ENCODE peak calls at places on chromosomes 11 and 22, in five cellular contexts. One of them, this sample, is unnamed.

GRCh38 chr22:26550498-26551033 is 38.3 kb upstream of the TFIP11 start:
- DNase-seq in activated T-cell treated with anti-CD3 and anti-CD28 coated beads for 48 hours: no peak
- DNase-seq in iris pigment epithelial cell: peak; percentile 65
- DNase-seq in CD4-positive, alpha-beta memory T cell: no peak
- DNase-seq in lower lobe of right lung: peak; percentile 75
- DNase-seq in this sample: no peak

GRCh38 chr22:20551805-20552449 is 44.5 kb downstream of the MED15 start:
- DNase-seq in activated T-cell treated with anti-CD3 and anti-CD28 coated beads for 48 hours: peak; percentile 58
- DNase-seq in iris pigment epithelial cell: no peak
- DNase-seq in CD4-positive, alpha-beta memory T cell: no peak
- DNase-seq in lower lobe of right lung: no peak
- DNase-seq in this sample: no peak

GRCh38 chr11:20360650-20361049 is 2.9 kb upstream of the HTATIP2 start:
- DNase-seq in activated T-cell treated with anti-CD3 and anti-CD28 coated beads for 48 hours: no peak
- DNase-seq in iris pigment epithelial cell: peak; percentile 63
- DNase-seq in CD4-positive, alpha-beta memory T cell: peak; percentile 52
- DNase-seq in lower lobe of right lung: no peak
- DNase-seq in this sample: peak; percentile 15

GRCh38 chr22:32754413-32755041 is 47.0 kb upstream of the TIMP3 start:
- DNase-seq in activated T-cell treated with anti-CD3 and anti-CD28 coated beads for 48 hours: no peak
- DNase-seq in iris pigment epithelial cell: peak; percentile 34
- DNase-seq in CD4-positive, alpha-beta memory T cell: no peak
- DNase-seq in lower lobe of right lung: no peak
- DNase-seq in this sample: no peak

GRCh38 chr11:27401280-27401679 is 38.3 kb upstream of the CCDC34 start:
- DNase-seq in activated T-cell treated with anti-CD3 and anti-CD28 coated beads for 48 hours: no peak
- DNase-seq in iris pigment epithelial cell: no peak
- DNase-seq in CD4-positive, alpha-beta memory T cell: no peak
- DNase-seq in lower lobe of right lung: no peak
- DNase-seq in this sample: no peak

GRCh38 chr22:33873186-33873585 is 47.1 kb downstream of the LARGE1 start:
- DNase-seq in activated T-cell treated with anti-CD3 and anti-CD28 coated beads for 48 hours: no peak
- DNase-seq in iris pigment epithelial cell: no peak
- DNase-seq in CD4-positive, alpha-beta memory T cell: no peak
- DNase-seq in lower lobe of right lung: no peak
- DNase-seq in this sample: no peak

GRCh38 chr11:76750746-76751145 is 32.4 kb upstream of the TSKU start:
- DNase-seq in activated T-cell treated with anti-CD3 and anti-CD28 coated beads for 48 hours: no peak
- DNase-seq in iris pigment epithelial cell: no peak
- DNase-seq in CD4-positive, alpha-beta memory T cell: no peak
- DNase-seq in lower lobe of right lung: no peak
- DNase-seq in this sample: no peak

GRCh38 chr11:832529-833113 is at the start of gene CD151:
- DNase-seq in activated T-cell treated with anti-CD3 and anti-CD28 coated beads for 48 hours: peak; percentile 59
- DNase-seq in iris pigment epithelial cell: peak; percentile 57
- DNase-seq in CD4-positive, alpha-beta memory T cell: no peak
- DNase-seq in lower lobe of right lung: no peak
- DNase-seq in this sample: peak; percentile 29

GRCh38 chr11:11410626-11411025 is 57.6 kb upstream of the CSNK2A3 start:
- DNase-seq in activated T-cell treated with anti-CD3 and anti-CD28 coated beads for 48 hours: no peak
- DNase-seq in iris pigment epithelial cell: no peak
- DNase-seq in CD4-positive, alpha-beta memory T cell: no peak
- DNase-seq in lower lobe of right lung: no peak
- DNase-seq in this sample: no peak

GRCh38 chr11:44493929-44494328 is 71.5 kb upstream of the CD82 start:
- DNase-seq in activated T-cell treated with anti-CD3 and anti-CD28 coated beads for 48 hours: no peak
- DNase-seq in iris pigment epithelial cell: no peak
- DNase-seq in CD4-positive, alpha-beta memory T cell: no peak
- DNase-seq in lower lobe of right lung: no peak
- DNase-seq in this sample: no peak

GRCh38 chr11:6455070-6455469 is 14.3 kb upstream of the HPX start:
- DNase-seq in activated T-cell treated with anti-CD3 and anti-CD28 coated beads for 48 hours: no peak
- DNase-seq in iris pigment epithelial cell: no peak
- DNase-seq in CD4-positive, alpha-beta memory T cell: no peak
- DNase-seq in lower lobe of right lung: no peak
- DNase-seq in this sample: no peak

GRCh38 chr11:104813532-104813931 is 84.7 kb downstream of the CASP12 start:
- DNase-seq in activated T-cell treated with anti-CD3 and anti-CD28 coated beads for 48 hours: no peak
- DNase-seq in iris pigment epithelial cell: no peak
- DNase-seq in CD4-positive, alpha-beta memory T cell: no peak
- DNase-seq in lower lobe of right lung: no peak
- DNase-seq in this sample: no peak

GRCh38 chr11:126862664-126863247 is 137.8 kb downstream of the KIRREL3 start:
- DNase-seq in activated T-cell treated with anti-CD3 and anti-CD28 coated beads for 48 hours: no peak
- DNase-seq in iris pigment epithelial cell: no peak
- DNase-seq in CD4-positive, alpha-beta memory T cell: peak; percentile 17
- DNase-seq in lower lobe of right lung: no peak
- DNase-seq in this sample: no peak

GRCh38 chr11:96755752-96756151 is 365.9 kb downstream of the JRKL start:
- DNase-seq in activated T-cell treated with anti-CD3 and anti-CD28 coated beads for 48 hours: no peak
- DNase-seq in iris pigment epithelial cell: no peak
- DNase-seq in CD4-positive, alpha-beta memory T cell: no peak
- DNase-seq in lower lobe of right lung: no peak
- DNase-seq in this sample: no peak

GRCh38 chr11:134223836-134224709 is at the start of the genes NCAPD3 and VPS26B:
- DNase-seq in activated T-cell treated with anti-CD3 and anti-CD28 coated beads for 48 hours: peak; percentile 93
- DNase-seq in iris pigment epithelial cell: peak; percentile 96
- DNase-seq in CD4-positive, alpha-beta memory T cell: peak; percentile 95
- DNase-seq in lower lobe of right lung: peak; percentile 98
- DNase-seq in this sample: peak; percentile 94

GRCh38 chr11:67381244-67381972 is 8.0 kb upstream of the CLCF1 start:
- DNase-seq in activated T-cell treated with anti-CD3 and anti-CD28 coated beads for 48 hours: no peak
- DNase-seq in iris pigment epithelial cell: no peak
- DNase-seq in CD4-positive, alpha-beta memory T cell: no peak
- DNase-seq in lower lobe of right lung: no peak
- DNase-seq in this sample: no peak

GRCh38 chr11:44446996-44447771 is 118.3 kb upstream of the CD82 start:
- DNase-seq in activated T-cell treated with anti-CD3 and anti-CD28 coated beads for 48 hours: no peak
- DNase-seq in iris pigment epithelial cell: no peak
- DNase-seq in CD4-positive, alpha-beta memory T cell: no peak
- DNase-seq in lower lobe of right lung: no peak
- DNase-seq in this sample: no peak

GRCh38 chr11:2690261-2690575 is 9.6 kb downstream of the KCNQ1OT1 start:
- DNase-seq in activated T-cell treated with anti-CD3 and anti-CD28 coated beads for 48 hours: no peak
- DNase-seq in iris pigment epithelial cell: no peak
- DNase-seq in CD4-positive, alpha-beta memory T cell: no peak
- DNase-seq in lower lobe of right lung: no peak
- DNase-seq in this sample: no peak

GRCh38 chr11:103877221-103877620 is 159.2 kb upstream of the DDI1 start:
- DNase-seq in activated T-cell treated with anti-CD3 and anti-CD28 coated beads for 48 hours: no peak
- DNase-seq in iris pigment epithelial cell: peak; percentile 16
- DNase-seq in CD4-positive, alpha-beta memory T cell: no peak
- DNase-seq in lower lobe of right lung: no peak
- DNase-seq in this sample: no peak

GRCh38 chr11:99534812-99535211 is 514.1 kb downstream of the CNTN5 start:
- DNase-seq in activated T-cell treated with anti-CD3 and anti-CD28 coated beads for 48 hours: no peak
- DNase-seq in iris pigment epithelial cell: peak; percentile 70
- DNase-seq in CD4-positive, alpha-beta memory T cell: no peak
- DNase-seq in lower lobe of right lung: no peak
- DNase-seq in this sample: no peak

GRCh38 chr22:37726240-37726887 is 29.5 kb downstream of the TRIOBP start:
- DNase-seq in activated T-cell treated with anti-CD3 and anti-CD28 coated beads for 48 hours: no peak
- DNase-seq in iris pigment epithelial cell: peak; percentile 54
- DNase-seq in CD4-positive, alpha-beta memory T cell: no peak
- DNase-seq in lower lobe of right lung: no peak
- DNase-seq in this sample: no peak

GRCh38 chr11:76835928-76836612 is 24.6 kb upstream of the ACER3 start:
- DNase-seq in activated T-cell treated with anti-CD3 and anti-CD28 coated beads for 48 hours: no peak
- DNase-seq in iris pigment epithelial cell: peak; percentile 69
- DNase-seq in CD4-positive, alpha-beta memory T cell: no peak
- DNase-seq in lower lobe of right lung: peak; percentile 63
- DNase-seq in this sample: no peak

GRCh38 chr11:129388824-129389223 is 13.2 kb downstream of the BARX2 start:
- DNase-seq in activated T-cell treated with anti-CD3 and anti-CD28 coated beads for 48 hours: no peak
- DNase-seq in iris pigment epithelial cell: no peak
- DNase-seq in CD4-positive, alpha-beta memory T cell: no peak
- DNase-seq in lower lobe of right lung: no peak
- DNase-seq in this sample: no peak

GRCh38 chr11:58070585-58070984 is 39.8 kb downstream of the OR6Q1 start:
- DNase-seq in activated T-cell treated with anti-CD3 and anti-CD28 coated beads for 48 hours: no peak
- DNase-seq in iris pigment epithelial cell: no peak
- DNase-seq in CD4-positive, alpha-beta memory T cell: no peak
- DNase-seq in lower lobe of right lung: no peak
- DNase-seq in this sample: no peak

GRCh38 chr11:83280256-83280655 is 5.9 kb downstream of the CCDC90B start:
- DNase-seq in activated T-cell treated with anti-CD3 and anti-CD28 coated beads for 48 hours: no peak
- DNase-seq in iris pigment epithelial cell: peak; percentile 67
- DNase-seq in CD4-positive, alpha-beta memory T cell: no peak
- DNase-seq in lower lobe of right lung: no peak
- DNase-seq in this sample: no peak

GRCh38 chr11:96472085-96472484 is 82.3 kb downstream of the JRKL start:
- DNase-seq in activated T-cell treated with anti-CD3 and anti-CD28 coated beads for 48 hours: no peak
- DNase-seq in iris pigment epithelial cell: no peak
- DNase-seq in CD4-positive, alpha-beta memory T cell: no peak
- DNase-seq in lower lobe of right lung: no peak
- DNase-seq in this sample: no peak

GRCh38 chr11:26626346-26626745 is 54.3 kb upstream of the MUC15 start:
- DNase-seq in activated T-cell treated with anti-CD3 and anti-CD28 coated beads for 48 hours: no peak
- DNase-seq in iris pigment epithelial cell: peak; percentile 34
- DNase-seq in CD4-positive, alpha-beta memory T cell: no peak
- DNase-seq in lower lobe of right lung: no peak
- DNase-seq in this sample: no peak

GRCh38 chr11:8905528-8906165 is 5.3 kb upstream of the AKIP1 start:
- DNase-seq in activated T-cell treated with anti-CD3 and anti-CD28 coated beads for 48 hours: no peak
- DNase-seq in iris pigment epithelial cell: peak; percentile 93
- DNase-seq in CD4-positive, alpha-beta memory T cell: no peak
- DNase-seq in lower lobe of right lung: no peak
- DNase-seq in this sample: no peak

GRCh38 chr11:8593935-8594909 is at the start of gene STK33:
- DNase-seq in activated T-cell treated with anti-CD3 and anti-CD28 coated beads for 48 hours: peak; percentile 59
- DNase-seq in iris pigment epithelial cell: peak; percentile 33
- DNase-seq in CD4-positive, alpha-beta memory T cell: no peak
- DNase-seq in lower lobe of right lung: peak; percentile 76
- DNase-seq in this sample: no peak

GRCh38 chr11:64339754-64340408 is at the start of gene CCDC88B:
- DNase-seq in activated T-cell treated with anti-CD3 and anti-CD28 coated beads for 48 hours: peak; percentile 72
- DNase-seq in iris pigment epithelial cell: no peak
- DNase-seq in CD4-positive, alpha-beta memory T cell: peak; percentile 89
- DNase-seq in lower lobe of right lung: peak; percentile 90
- DNase-seq in this sample: peak; percentile 83

GRCh38 chr11:69655479-69656394 is 14.8 kb downstream of the CCND1 start:
- DNase-seq in activated T-cell treated with anti-CD3 and anti-CD28 coated beads for 48 hours: no peak
- DNase-seq in iris pigment epithelial cell: no peak
- DNase-seq in CD4-positive, alpha-beta memory T cell: no peak
- DNase-seq in lower lobe of right lung: peak; percentile 21
- DNase-seq in this sample: no peak

GRCh38 chr22:39184586-39185577 is 32.4 kb upstream of the CBX7 start:
- DNase-seq in activated T-cell treated with anti-CD3 and anti-CD28 coated beads for 48 hours: no peak
- DNase-seq in iris pigment epithelial cell: peak; percentile 49
- DNase-seq in CD4-positive, alpha-beta memory T cell: no peak
- DNase-seq in lower lobe of right lung: peak; percentile 18
- DNase-seq in this sample: no peak

GRCh38 chr22:20023214-20023613 is 2.3 kb downstream of the TANGO2 start:
- DNase-seq in activated T-cell treated with anti-CD3 and anti-CD28 coated beads for 48 hours: no peak
- DNase-seq in iris pigment epithelial cell: no peak
- DNase-seq in CD4-positive, alpha-beta memory T cell: no peak
- DNase-seq in lower lobe of right lung: no peak
- DNase-seq in this sample: no peak

GRCh38 chr11:20474951-20475517 is 87.5 kb downstream of the PRMT3 start:
- DNase-seq in activated T-cell treated with anti-CD3 and anti-CD28 coated beads for 48 hours: no peak
- DNase-seq in iris pigment epithelial cell: no peak
- DNase-seq in CD4-positive, alpha-beta memory T cell: no peak
- DNase-seq in lower lobe of right lung: no peak
- DNase-seq in this sample: no peak

GRCh38 chr22:37218771-37219411 is 6.6 kb upstream of the SSTR3 start:
- DNase-seq in activated T-cell treated with anti-CD3 and anti-CD28 coated beads for 48 hours: no peak
- DNase-seq in iris pigment epithelial cell: no peak
- DNase-seq in CD4-positive, alpha-beta memory T cell: peak; percentile 91
- DNase-seq in lower lobe of right lung: no peak
- DNase-seq in this sample: peak; percentile 70

GRCh38 chr11:125464266-125464662 is 31.8 kb downstream of the FEZ1 start:
- DNase-seq in activated T-cell treated with anti-CD3 and anti-CD28 coated beads for 48 hours: no peak
- DNase-seq in iris pigment epithelial cell: peak; percentile 41
- DNase-seq in CD4-positive, alpha-beta memory T cell: no peak
- DNase-seq in lower lobe of right lung: no peak
- DNase-seq in this sample: no peak

GRCh38 chr11:12196862-12197261 is 86.5 kb downstream of the MICAL2 start:
- DNase-seq in activated T-cell treated with anti-CD3 and anti-CD28 coated beads for 48 hours: no peak
- DNase-seq in iris pigment epithelial cell: no peak
- DNase-seq in CD4-positive, alpha-beta memory T cell: no peak
- DNase-seq in lower lobe of right lung: no peak
- DNase-seq in this sample: no peak

GRCh38 chr11:125224391-125225015 is 60.0 kb downstream of the PKNOX2 start:
- DNase-seq in activated T-cell treated with anti-CD3 and anti-CD28 coated beads for 48 hours: no peak
- DNase-seq in iris pigment epithelial cell: peak; percentile 45
- DNase-seq in CD4-positive, alpha-beta memory T cell: no peak
- DNase-seq in lower lobe of right lung: no peak
- DNase-seq in this sample: no peak

This sample was measured in effector CD4-positive, alpha-beta T cell.